ENCODE peak calls at places on chromosomes 4 and X, in five cellular contexts. E, G, B, A and Z are unnamed samples.

GRCh38 chrX:67619253-67619652 is 75.4 kb downstream of the AR start:
- DNase-seq in A (no peak), E (peak), G (peak), B (no peak), Z (no peak)

GRCh38 chr4:89800012-89800516 is 36.9 kb downstream of the SNCA start:
- DNase-seq in A (no peak), E (peak), G (peak), B (peak), Z (no peak)

GRCh38 chr4:95522682-95523410 is 25.9 kb downstream of the UNC5C start:
- DNase-seq in B (no peak), G (no peak), E (no peak), A (no peak), Z (no peak)

GRCh38 chrX:123923211-123923610 is 38.3 kb upstream of the STAG2 start:
- DNase-seq in G (no peak), A (no peak), E (peak), B (no peak), Z (no peak)

GRCh38 chr4:110475881-110476818 is at the start of gene ENPEP:
- DNase-seq in A (no peak), E (peak), B (no peak), G (peak), Z (no peak)

GRCh38 chr4:77930154-77930553 is 67.5 kb downstream of the MRPL1 start:
- DNase-seq in G (no peak), E (no peak), A (no peak), B (no peak), Z (no peak)

GRCh38 chrX:47245156-47245555 is 12.3 kb downstream of the USP11 start:
- DNase-seq in E (no peak), A (no peak), G (no peak), B (no peak), Z (no peak)

GRCh38 chrX:49230500-49231232 is 2.5 kb downstream of the CACNA1F start:
- DNase-seq in E (peak), A (peak), G (no peak), B (no peak), Z (no peak)

GRCh38 chr4:164224871-164225270 is 529.1 kb upstream of the SMIM31 start:
- DNase-seq in E (no peak), B (no peak), A (no peak), G (no peak), Z (no peak)

GRCh38 chrX:123215397-123216089 is 31.5 kb downstream of the GRIA3 start:
- DNase-seq in G (no peak), A (no peak), B (no peak), E (peak), Z (no peak)

GRCh38 chrX:15465347-15465746 is 27.8 kb downstream of the PIR start:
- DNase-seq in B (no peak), A (no peak), E (peak), G (no peak), Z (no peak)

GRCh38 chrX:155534800-155535199 is 76.4 kb upstream of the F8A3 start:
- DNase-seq in A (no peak), B (no peak), G (no peak), E (no peak), Z (no peak)

GRCh38 chrX:30582664-30583063 is 5.1 kb upstream of the TASL start:
- DNase-seq in G (no peak), E (no peak), A (no peak), B (no peak), Z (no peak)

GRCh38 chr4:42824278-42824977 is 68.1 kb upstream of the GRXCR1 start:
- DNase-seq in A (no peak), B (no peak), G (no peak), E (no peak), Z (no peak)

GRCh38 chr4:76987153-76987562 is 37.6 kb downstream of the SEPTIN11 start:
- DNase-seq in G (peak), E (peak), B (peak), A (no peak), Z (no peak)

GRCh38 chr4:134200811-134201215 is 776 bp downstream of the PABPC4L start:
- DNase-seq in B (no peak), G (no peak), A (no peak), E (no peak), Z (no peak)